ENCODE peak calls at places on chromosomes 6 and 20, in eight cellular contexts. Q is stomach, I is upper lobe of left lung, G is suprapubic skin, D is sigmoid colon, C is K562, B is SK-N-SH, O is esophagus muscularis mucosa. R is an unnamed sample.

GRCh38 chr6:65461121-65461520 is 245.9 kb downstream of the EYS start:
- DNase-seq in Q (no peak), I (no peak), G (no peak), D (no peak), C (peak), B (no peak), O (no peak), R (no peak)

GRCh38 chr6:106027760-106028159 is 58.4 kb upstream of the PRDM1 start:
- DNase-seq in Q (no peak), I (no peak), G (no peak), D (no peak), C (no peak), B (no peak), O (no peak), R (no peak)

GRCh38 chr6:105179244-105180065 is at the start of gene POPDC3:
- DNase-seq in Q (peak), I (no peak), G (no peak), D (no peak), C (no peak), B (peak), O (no peak), R (peak)

GRCh38 chr6:30836431-30836866 is 47.9 kb upstream of the DDR1 start:
- DNase-seq in Q (no peak), I (peak), G (no peak), D (no peak), C (no peak), B (no peak), O (no peak), R (no peak)

GRCh38 chr6:33248643-33248931 is 23.1 kb downstream of the VPS52 start:
- DNase-seq in Q (peak), I (no peak), G (no peak), D (no peak), C (no peak), B (no peak), O (no peak), R (no peak)

GRCh38 chr20:14830466-14830865 is 493.1 kb upstream of the FLRT3 start:
- DNase-seq in Q (no peak), I (no peak), G (no peak), D (no peak), C (no peak), B (no peak), O (no peak), R (no peak)

GRCh38 chr20:47529840-47530239 is 28.2 kb downstream of the NCOA3 start:
- DNase-seq in Q (no peak), I (no peak), G (no peak), D (no peak), C (no peak), B (no peak), O (no peak), R (no peak)

GRCh38 chr6:90216081-90216977 is 80.3 kb downstream of the BACH2 start:
- DNase-seq in Q (no peak), I (peak), G (no peak), D (no peak), C (no peak), B (no peak), O (peak), R (peak)

GRCh38 chr6:1836690-1837089 is 227.0 kb downstream of the FOXC1 start:
- DNase-seq in Q (no peak), I (no peak), G (no peak), D (no peak), C (no peak), B (no peak), O (no peak), R (no peak)

GRCh38 chr6:132218063-132218696 is 183.1 kb downstream of the MOXD1 start:
- DNase-seq in Q (no peak), I (no peak), G (no peak), D (no peak), C (no peak), B (peak), O (no peak), R (no peak)

GRCh38 chr6:118277631-118278030 is 270.5 kb upstream of the PLN start:
- DNase-seq in Q (no peak), I (no peak), G (no peak), D (no peak), C (no peak), B (peak), O (no peak), R (no peak)

GRCh38 chr6:106466211-106466610 is 105.7 kb downstream of the CRYBG1 start:
- DNase-seq in Q (no peak), I (no peak), G (no peak), D (no peak), C (no peak), B (no peak), O (no peak), R (no peak)

GRCh38 chr6:140463312-140463710 is 1088.9 kb upstream of the CITED2 start:
- DNase-seq in Q (no peak), I (no peak), G (no peak), D (no peak), C (no peak), B (no peak), O (no peak), R (no peak)

GRCh38 chr6:683742-684440 is 9.0 kb downstream of the EXOC2 start:
- DNase-seq in Q (no peak), I (no peak), G (no peak), D (no peak), C (peak), B (peak), O (no peak), R (peak)

GRCh38 chr20:14892782-14893181 is 555.4 kb upstream of the FLRT3 start:
- DNase-seq in Q (no peak), I (no peak), G (no peak), D (no peak), C (no peak), B (no peak), O (no peak), R (peak)

GRCh38 chr6:139577124-139577800 is 202.8 kb upstream of the CITED2 start:
- DNase-seq in Q (no peak), I (no peak), G (no peak), D (no peak), C (no peak), B (no peak), O (no peak), R (no peak)

GRCh38 chr20:23889775-23890187 is 10.2 kb upstream of the CST5 start:
- DNase-seq in Q (peak), I (peak), G (no peak), D (no peak), C (peak), B (peak), O (peak), R (peak)

GRCh38 chr6:140855520-140855919 is 1277.2 kb upstream of the GJE1 start:
- DNase-seq in Q (no peak), I (no peak), G (no peak), D (no peak), C (no peak), B (no peak), O (no peak), R (no peak)

GRCh38 chr6:156996265-156996664 is 219.1 kb downstream of the ARID1B start:
- DNase-seq in Q (no peak), I (no peak), G (no peak), D (no peak), C (no peak), B (no peak), O (no peak), R (no peak)

GRCh38 chr20:16601019-16601418 is 27.8 kb upstream of the KIF16B start:
- DNase-seq in Q (no peak), I (no peak), G (no peak), D (no peak), C (no peak), B (no peak), O (peak), R (no peak)

GRCh38 chr6:484729-485111 is 93.2 kb downstream of the IRF4 start:
- DNase-seq in Q (no peak), I (no peak), G (no peak), D (no peak), C (no peak), B (no peak), O (no peak), R (no peak)

GRCh38 chr6:169079650-169080049 is 174.0 kb downstream of the THBS2 start:
- DNase-seq in Q (no peak), I (no peak), G (no peak), D (no peak), C (no peak), B (no peak), O (no peak), R (no peak)

GRCh38 chr6:36698196-36698595 is 570 bp downstream of the RAB44 start:
- DNase-seq in Q (no peak), I (no peak), G (no peak), D (no peak), C (no peak), B (no peak), O (no peak), R (no peak)

GRCh38 chr6:161481786-161482516 is 208.1 kb upstream of the AGPAT4 start:
- DNase-seq in Q (no peak), I (no peak), G (no peak), D (no peak), C (no peak), B (no peak), O (no peak), R (no peak)

GRCh38 chr20:1646975-1647431 is 10.6 kb downstream of the SIRPG start:
- DNase-seq in Q (no peak), I (no peak), G (no peak), D (no peak), C (no peak), B (no peak), O (no peak), R (no peak)

GRCh38 chr20:35674921-35675320 is 10.2 kb upstream of the CPNE1 start:
- DNase-seq in Q (peak), I (no peak), G (no peak), D (peak), C (no peak), B (no peak), O (peak), R (no peak)

GRCh38 chr6:25331085-25331685 is 52.0 kb downstream of the CARMIL1 start:
- DNase-seq in Q (no peak), I (no peak), G (no peak), D (no peak), C (no peak), B (no peak), O (no peak), R (no peak)

GRCh38 chr6:109945091-109945490 is 33.0 kb upstream of the GPR6 start:
- DNase-seq in Q (no peak), I (no peak), G (no peak), D (no peak), C (no peak), B (no peak), O (no peak), R (no peak)

GRCh38 chr6:118679293-118679692 is 27.9 kb upstream of the CEP85L start:
- DNase-seq in Q (no peak), I (no peak), G (no peak), D (no peak), C (no peak), B (no peak), O (peak), R (no peak)

GRCh38 chr20:39784693-39785092 is 822.5 kb downstream of the DHX35 start:
- DNase-seq in Q (no peak), I (no peak), G (no peak), D (no peak), C (no peak), B (no peak), O (no peak), R (no peak)

GRCh38 chr6:150741633-150742200 is 123.8 kb upstream of the MTHFD1L start:
- DNase-seq in Q (no peak), I (no peak), G (no peak), D (no peak), C (no peak), B (no peak), O (peak), R (no peak)

GRCh38 chr6:7156666-7157278 is 49.0 kb downstream of the RREB1 start:
- DNase-seq in Q (no peak), I (peak), G (no peak), D (no peak), C (no peak), B (no peak), O (no peak), R (no peak)

GRCh38 chr6:148068391-148068790 is 274.2 kb upstream of the SASH1 start:
- DNase-seq in Q (no peak), I (no peak), G (no peak), D (no peak), C (no peak), B (no peak), O (no peak), R (no peak)

GRCh38 chr6:148069256-148069655 is 273.4 kb upstream of the SASH1 start:
- DNase-seq in Q (no peak), I (no peak), G (no peak), D (no peak), C (no peak), B (no peak), O (no peak), R (no peak)

GRCh38 chr6:148059869-148060268 is 282.8 kb upstream of the SASH1 start:
- DNase-seq in Q (no peak), I (no peak), G (no peak), D (no peak), C (no peak), B (no peak), O (peak), R (no peak)

DNA sequence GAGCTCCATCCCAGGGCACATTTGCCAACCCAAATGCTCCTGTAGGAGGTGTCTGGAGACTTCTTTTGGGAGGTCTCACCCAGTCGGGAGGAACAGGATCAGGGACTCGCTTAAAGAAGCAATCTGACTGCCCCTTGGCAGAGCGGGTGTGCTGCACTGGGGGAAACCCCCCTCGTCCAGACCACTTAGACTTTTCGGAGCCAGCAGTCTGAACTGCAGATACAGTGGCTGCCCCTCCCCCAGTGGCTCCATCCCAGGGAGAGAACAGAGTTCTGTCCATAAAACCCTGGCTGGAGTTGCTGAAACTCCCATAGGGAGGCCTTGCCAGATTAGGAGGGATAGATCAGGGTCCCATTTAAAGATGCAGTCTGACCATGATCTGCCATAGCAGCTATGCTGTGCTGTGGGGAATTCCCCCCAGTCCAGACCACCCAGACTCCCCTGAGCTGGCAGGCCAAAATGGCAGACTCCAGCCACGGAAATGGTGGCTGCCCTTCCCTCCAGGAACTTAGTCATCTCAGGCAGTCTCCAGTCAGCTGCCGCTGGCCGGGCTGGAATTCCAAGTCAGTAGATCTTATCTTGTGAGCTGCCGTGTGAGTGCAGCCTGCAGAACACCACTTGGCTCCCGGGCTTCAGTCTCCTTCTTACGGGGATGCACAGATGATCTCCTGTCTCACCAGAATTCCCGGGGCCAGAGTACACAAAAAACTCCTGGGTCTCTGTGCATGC is 278.1 kb upstream of the SASH1 start:
- DNase-seq in Q (no peak), I (no peak), G (no peak), D (no peak), C (no peak), B (no peak), O (no peak), R (no peak)
- TF ChIP-seq POLR2AphosphoS5 in Q (no peak), I (no peak), G (no peak), D (no peak), C (no peak), B (no peak), O (no peak), R (no peak)

GRCh38 chr6:18469486-18469885 is 82.3 kb downstream of the RNF144B start:
- DNase-seq in Q (no peak), I (no peak), G (no peak), D (no peak), C (no peak), B (no peak), O (no peak), R (no peak)

GRCh38 chr6:18477301-18477941 is 90.3 kb downstream of the RNF144B start:
- DNase-seq in Q (no peak), I (no peak), G (no peak), D (no peak), C (no peak), B (no peak), O (no peak), R (no peak)

GRCh38 chr6:18471232-18471964 is 84.2 kb downstream of the RNF144B start:
- DNase-seq in Q (no peak), I (no peak), G (no peak), D (no peak), C (no peak), B (peak), O (no peak), R (no peak)

GRCh38 chr6:18478610-18479009 is 91.5 kb downstream of the RNF144B start:
- DNase-seq in Q (no peak), I (no peak), G (no peak), D (no peak), C (no peak), B (no peak), O (no peak), R (no peak)

DNA sequence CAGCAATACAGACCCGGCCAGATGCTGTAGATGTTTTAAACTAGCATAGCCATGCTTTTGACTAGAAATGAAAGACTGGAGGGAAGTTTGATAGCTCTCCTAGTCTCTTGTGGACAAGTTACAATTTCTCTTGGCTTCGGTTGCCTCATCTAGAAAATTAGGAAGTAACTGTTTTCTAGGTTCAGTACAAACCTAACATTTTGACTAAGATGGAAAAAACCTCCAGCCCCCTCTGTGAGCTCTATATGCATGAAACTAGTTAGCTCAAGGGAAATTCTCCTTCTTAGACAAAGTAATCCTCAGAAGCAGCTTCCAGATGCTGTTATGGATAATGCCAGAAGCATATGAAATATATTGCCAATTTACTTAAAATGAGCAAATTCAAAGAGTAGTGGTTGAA is 86.6 kb downstream of the RNF144B start:
- DNase-seq in Q (no peak), I (no peak), G (no peak), D (no peak), C (no peak), B (no peak), O (no peak), R (no peak)
- TF ChIP-seq EP300 in Q (no peak), I (no peak), G (no peak), D (no peak), C (no peak), B (no peak), O (no peak), R (no peak)

DNA sequence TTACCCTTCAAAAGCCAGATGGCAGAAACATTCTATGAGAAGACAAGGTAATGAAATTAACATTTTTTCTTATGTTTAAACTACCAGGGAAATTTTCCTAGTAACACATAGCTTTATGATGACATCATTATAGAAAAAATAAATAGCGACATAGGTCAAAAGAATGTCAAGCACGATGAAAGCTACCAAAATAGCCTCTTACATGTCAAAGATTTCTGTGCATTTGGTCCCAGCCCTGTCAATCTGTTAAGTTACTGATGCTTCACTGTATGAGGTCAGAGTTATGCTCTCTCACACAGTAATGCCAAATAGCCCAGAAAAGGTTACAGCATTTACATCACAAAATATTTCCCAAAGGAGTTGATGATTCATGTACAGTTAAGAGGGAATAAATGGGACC is 199.8 kb upstream of the DEFB112 start:
- DNase-seq in Q (no peak), I (no peak), G (no peak), D (no peak), C (no peak), B (no peak), O (no peak), R (no peak)
- TF ChIP-seq CTCF in Q (no peak), I (no peak), G (no peak), D (no peak), C (no peak), B (no peak), O (no peak), R (no peak)

GRCh38 chr20:45890997-45891983 is at the start of the genes CTSA and NEURL2:
- DNase-seq in Q (peak), I (peak), G (peak), D (peak), C (peak), B (peak), O (peak), R (peak)

GRCh38 chr20:45892049-45892816 is 1.1 kb downstream of the CTSA start:
- DNase-seq in Q (peak), I (peak), G (no peak), D (peak), C (peak), B (peak), O (no peak), R (peak)

GRCh38 chr20:45892828-45893500 is 1.8 kb downstream of the CTSA start:
- DNase-seq in Q (no peak), I (no peak), G (no peak), D (no peak), C (no peak), B (no peak), O (no peak), R (peak)

GRCh38 chr20:45888681-45889080 is 1.3 kb upstream of the SPATA25 start:
- DNase-seq in Q (no peak), I (no peak), G (no peak), D (no peak), C (no peak), B (no peak), O (no peak), R (no peak)

GRCh38 chr20:45890077-45890996 is 671 bp downstream of the NEURL2 start:
- DNase-seq in Q (peak), I (peak), G (peak), D (peak), C (peak), B (peak), O (peak), R (peak)
- TF ChIP-seq POLR2AphosphoS5 in Q (no peak), I (peak), G (no peak), D (peak), C (no peak), B (no peak), O (peak), R (no peak)

DNA sequence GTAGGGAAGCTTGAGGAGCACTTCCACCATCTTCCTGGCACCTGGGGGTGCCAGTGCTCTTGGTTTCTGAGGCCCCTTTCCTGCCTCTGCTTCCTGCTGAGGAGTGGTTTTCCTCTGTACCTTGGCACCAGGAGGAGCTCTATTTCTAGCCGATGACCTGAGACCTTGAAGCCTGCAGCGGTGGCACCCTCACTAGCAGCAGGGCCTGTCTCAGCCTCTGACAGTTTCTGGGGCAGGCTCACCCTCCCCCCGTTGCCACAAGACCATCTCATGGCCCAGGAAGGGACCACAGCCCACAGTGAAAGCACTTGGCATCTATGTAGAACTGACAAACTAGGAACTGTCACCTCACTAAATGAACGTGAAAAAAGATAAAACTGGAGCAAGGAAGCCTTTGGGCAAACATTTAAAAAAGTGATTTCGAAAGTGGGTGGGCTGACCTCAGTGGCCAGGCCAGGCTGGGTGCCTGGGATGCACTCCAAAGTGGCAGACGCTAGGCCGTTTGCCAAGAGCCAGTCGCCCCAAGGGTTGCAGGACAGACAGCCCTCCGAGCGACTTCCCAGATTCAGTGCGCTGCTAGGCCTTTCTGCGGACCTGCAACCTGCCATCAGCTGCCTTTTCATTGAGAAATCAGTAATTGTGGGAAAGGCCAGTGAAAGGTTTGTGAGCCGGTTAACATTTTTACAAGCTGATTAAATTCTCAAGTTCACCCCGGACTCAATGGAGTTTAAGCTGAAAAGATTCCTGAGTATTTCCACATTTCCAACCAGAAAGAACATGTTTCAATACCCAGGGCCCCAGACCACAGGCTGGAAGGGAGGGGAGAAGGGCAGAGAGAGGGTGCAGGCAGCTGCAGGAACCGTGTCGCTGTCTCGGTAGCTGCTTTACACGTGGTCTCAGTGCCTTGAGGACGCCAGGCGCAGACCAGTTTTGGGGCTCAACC is 303.7 kb downstream of the ESR1 start:
- DNase-seq in Q (no peak), I (no peak), G (no peak), D (no peak), C (no peak), B (peak), O (peak), R (no peak)
- TF ChIP-seq EP300 in Q (no peak), I (no peak), G (no peak), D (no peak), C (no peak), B (peak), O (no peak), R (no peak)